ENCODE peak calls at places on chromosomes 3 and 15, in four cellular contexts. S, F, A and V are unnamed samples.

GRCh38 chr3:99579246-99579645 is 59.1 kb upstream of the COL8A1 start:
- DNase-seq in S (peak; percentile 84), F (no peak), A (no peak), V (peak; percentile 79)

GRCh38 chr3:47850062-47850802 is 47.3 kb downstream of the DHX30 start:
- DNase-seq in S (peak; percentile 26), F (no peak), A (no peak), V (peak; percentile 31)

GRCh38 chr15:34865531-34865930 is 70.2 kb upstream of the ACTC1 start:
- DNase-seq in S (no peak), F (no peak), A (no peak), V (no peak)

GRCh38 chr3:50122661-50123391 is 32.3 kb upstream of the SEMA3F start:
- DNase-seq in S (no peak), F (no peak), A (peak; percentile 43), V (no peak)

GRCh38 chr15:35522061-35522460 is 23.9 kb downstream of the DPH6 start:
- DNase-seq in S (peak; percentile 14), F (peak; percentile 38), A (no peak), V (no peak)

GRCh38 chr15:52466134-52466701 is 62.5 kb downstream of the MYO5A start:
- DNase-seq in S (no peak), F (peak; percentile 72), A (no peak), V (no peak)

GRCh38 chr15:70096215-70096974 is 1.3 kb downstream of the TLE3 start:
- DNase-seq in S (peak; percentile 25), F (no peak), A (no peak), V (peak; percentile 24)

GRCh38 chr3:149016669-149017541 is 25.6 kb downstream of the GYG1 start:
- DNase-seq in S (peak; percentile 84), F (no peak), A (no peak), V (peak; percentile 94)

GRCh38 chr15:38707802-38708671 is 143.4 kb upstream of the RASGRP1 start:
- DNase-seq in S (peak; percentile 63), F (peak; percentile 79), A (no peak), V (peak; percentile 80)

GRCh38 chr3:20916966-20917606 is 731.1 kb upstream of the SGO1 start:
- DNase-seq in S (no peak), F (peak; percentile 80), A (no peak), V (no peak)

GRCh38 chr3:60055765-60056164 is 1005.9 kb upstream of the CFAP20DC start:
- DNase-seq in S (peak; percentile 48), F (no peak), A (no peak), V (no peak)

DNA sequence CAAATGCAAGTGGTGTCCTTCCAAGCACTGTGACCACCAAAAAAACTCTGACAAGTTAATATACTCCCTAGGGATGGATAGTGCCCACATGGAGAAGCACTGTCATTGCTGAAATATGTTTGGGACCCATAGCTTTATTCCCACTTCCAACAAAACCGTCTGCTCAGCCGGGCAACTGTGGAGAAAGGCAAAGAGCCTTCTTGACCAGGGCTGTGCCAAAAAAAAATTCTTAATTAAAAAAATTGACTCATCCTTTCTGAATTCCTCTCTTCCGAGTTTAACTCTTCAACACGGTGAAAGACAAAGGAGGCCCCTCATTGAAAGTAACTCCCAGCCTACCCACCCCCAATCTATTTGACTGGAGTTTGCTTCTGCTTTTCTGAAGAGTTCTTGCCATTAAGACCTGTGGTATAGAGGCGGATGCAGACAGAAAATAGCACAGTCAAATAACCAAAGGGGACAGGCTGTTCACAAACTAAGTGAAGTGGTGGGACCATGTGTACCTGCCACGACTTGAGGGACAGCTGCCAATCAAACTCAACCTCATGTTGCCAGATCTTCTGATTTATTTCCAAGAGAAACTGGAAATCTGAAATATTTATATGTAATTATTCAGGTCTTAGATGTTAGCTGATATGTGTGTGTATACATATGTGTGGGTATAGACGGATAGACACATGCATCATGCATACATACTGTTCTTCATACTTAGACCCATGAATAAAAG is 135.4 kb upstream of the PFN2 start:
- DNase-seq in S (no peak), F (no peak), A (no peak), V (peak; percentile 72)
- H3K4me3 ChIP-seq in S (no peak overlapping the region), F (no peak overlapping the region), A (no peak overlapping the region), V (no peak overlapping the region)

GRCh38 chr15:90151989-90152645 is 49.0 kb upstream of the SEMA4B start:
- DNase-seq in S (no peak), F (peak; percentile 88), A (no peak), V (no peak)
- H3K4me3 ChIP-seq in S (no peak overlapping the region), F (no peak overlapping the region), A (no peak overlapping the region), V (no peak overlapping the region)

DNA sequence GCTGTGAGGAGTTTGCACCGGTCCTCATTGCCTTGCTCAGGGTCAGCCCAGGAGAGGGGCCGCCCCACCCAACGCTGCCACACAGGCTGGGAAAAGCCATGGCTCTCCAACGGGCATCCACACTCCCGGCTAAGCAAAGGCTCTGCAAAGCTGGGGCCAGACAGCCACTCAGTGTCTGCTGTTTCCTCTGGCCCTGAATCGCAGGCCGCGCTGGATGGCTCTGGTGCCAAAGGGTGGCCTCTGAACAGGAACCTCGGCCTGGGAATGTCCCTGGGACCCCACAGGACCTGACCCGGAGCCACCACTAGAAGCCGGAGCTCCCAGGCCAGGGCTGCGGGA is 42.9 kb downstream of the RPN1 start:
- DNase-seq in S (no peak), F (no peak), A (no peak), V (no peak)
- H3K4me3 ChIP-seq in S (peak overlapping the region; percentile 58), F (no peak overlapping the region), A (peak overlapping the region; percentile 53), V (peak overlapping the region; percentile 72)

GRCh38 chr3:151999936-152000335 is 126.5 kb downstream of the SUCNR1 start:
- DNase-seq in S (no peak), F (no peak), A (no peak), V (peak; percentile 28)

DNA sequence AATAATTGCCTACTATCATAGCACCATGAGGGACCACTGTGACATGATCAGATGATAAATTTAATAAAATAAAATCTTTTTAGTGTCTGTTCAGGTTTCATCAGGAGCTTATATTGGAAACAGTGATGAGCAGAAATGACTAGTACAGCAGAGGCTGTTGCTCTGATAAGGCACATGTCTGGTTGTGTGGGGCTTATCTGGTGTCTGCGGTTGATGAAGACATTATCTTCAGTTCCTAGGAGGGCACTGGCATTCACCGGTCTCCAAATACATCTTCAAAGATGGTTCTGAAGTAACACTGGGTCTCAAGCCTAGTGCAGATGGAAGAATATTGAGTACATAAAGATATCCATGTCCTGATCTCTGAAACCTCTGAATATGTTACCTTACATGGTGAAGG is 125.3 kb downstream of the SUCNR1 start:
- DNase-seq in S (no peak), F (no peak), A (no peak), V (no peak)
- H3K4me3 ChIP-seq in S (no peak overlapping the region), F (no peak overlapping the region), A (no peak overlapping the region), V (no peak overlapping the region)

DNA sequence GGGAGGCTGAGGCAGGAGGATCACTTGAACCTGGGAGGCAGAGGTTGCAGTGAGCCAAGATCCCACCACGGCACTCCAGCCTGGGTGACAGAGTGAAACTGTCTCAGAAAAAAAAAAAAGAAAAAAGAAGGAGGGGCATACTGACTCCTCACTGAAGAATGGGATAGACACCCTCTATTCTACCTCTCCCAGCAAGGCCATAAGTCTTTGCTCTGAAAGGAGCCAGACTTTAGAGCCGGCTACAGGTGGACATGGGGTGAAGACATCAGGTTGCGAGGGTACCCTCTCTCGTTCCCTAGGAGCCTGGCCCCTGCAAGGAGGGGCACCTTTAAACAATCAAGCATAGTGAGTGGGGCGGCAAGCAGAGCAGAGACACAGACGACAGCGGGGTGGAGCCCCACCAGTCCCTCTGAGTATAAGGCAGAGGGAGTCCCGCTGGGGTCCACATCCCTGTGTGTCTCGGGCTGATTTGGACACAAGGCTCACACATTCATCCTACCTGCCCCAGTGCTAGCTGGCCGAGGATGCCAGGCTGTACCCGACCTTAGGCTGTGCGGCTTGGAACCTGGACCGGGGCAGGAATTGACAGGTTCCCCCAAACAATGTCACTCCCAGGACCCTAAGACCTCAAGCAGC is 1.1 kb downstream of the GRAMD2A start:
- DNase-seq in S (no peak), F (no peak), A (no peak), V (no peak)
- H3K4me3 ChIP-seq in S (no peak overlapping the region), F (peak overlapping the region; percentile 69), A (no peak overlapping the region), V (no peak overlapping the region)

GRCh38 chr15:58738051-58738707 is 11.3 kb downstream of the ADAM10 start:
- DNase-seq in S (no peak), F (no peak), A (no peak), V (peak; percentile 44)

GRCh38 chr15:58734859-58735258 is 14.6 kb downstream of the ADAM10 start:
- DNase-seq in S (no peak), F (no peak), A (no peak), V (no peak)

GRCh38 chr15:58737298-58737697 is 12.2 kb downstream of the ADAM10 start:
- DNase-seq in S (no peak), F (no peak), A (no peak), V (no peak)

GRCh38 chr15:58732620-58733363 is 16.7 kb downstream of the ADAM10 start:
- DNase-seq in S (no peak), F (no peak), A (no peak), V (no peak)

DNA sequence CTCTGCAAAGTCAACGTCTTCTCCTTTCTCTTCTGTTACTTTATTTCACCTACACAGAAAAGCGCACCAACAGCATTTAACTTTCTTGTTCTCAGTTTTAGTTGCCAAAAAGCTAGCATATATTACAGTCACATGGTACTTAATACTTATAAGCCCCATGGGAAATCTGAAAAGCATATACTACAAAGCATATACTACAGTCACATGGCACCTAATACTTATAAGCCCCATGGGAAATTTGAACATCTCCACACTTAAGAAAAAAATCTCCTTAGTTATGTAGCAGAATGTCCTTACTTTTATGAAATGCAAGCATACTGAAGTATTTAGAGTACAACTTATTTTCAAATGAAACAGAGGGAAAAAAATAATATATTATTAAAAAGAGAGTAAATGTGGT is 13.3 kb downstream of the ADAM10 start:
- DNase-seq in S (no peak), F (no peak), A (no peak), V (no peak)
- H3K4me3 ChIP-seq in S (no peak overlapping the region), F (no peak overlapping the region), A (no peak overlapping the region), V (no peak overlapping the region)

GRCh38 chr3:174051191-174051590 is 653.6 kb downstream of the NLGN1 start:
- DNase-seq in S (no peak), F (peak; percentile 47), A (no peak), V (no peak)

GRCh38 chr3:174049443-174049842 is 651.9 kb downstream of the NLGN1 start:
- DNase-seq in S (no peak), F (no peak), A (no peak), V (no peak)

GRCh38 chr3:174046311-174046710 is 648.8 kb downstream of the NLGN1 start:
- DNase-seq in S (no peak), F (no peak), A (no peak), V (no peak)
- H3K4me3 ChIP-seq in S (no peak overlapping the region), F (peak overlapping the region; percentile 25), A (no peak overlapping the region), V (no peak overlapping the region)

DNA sequence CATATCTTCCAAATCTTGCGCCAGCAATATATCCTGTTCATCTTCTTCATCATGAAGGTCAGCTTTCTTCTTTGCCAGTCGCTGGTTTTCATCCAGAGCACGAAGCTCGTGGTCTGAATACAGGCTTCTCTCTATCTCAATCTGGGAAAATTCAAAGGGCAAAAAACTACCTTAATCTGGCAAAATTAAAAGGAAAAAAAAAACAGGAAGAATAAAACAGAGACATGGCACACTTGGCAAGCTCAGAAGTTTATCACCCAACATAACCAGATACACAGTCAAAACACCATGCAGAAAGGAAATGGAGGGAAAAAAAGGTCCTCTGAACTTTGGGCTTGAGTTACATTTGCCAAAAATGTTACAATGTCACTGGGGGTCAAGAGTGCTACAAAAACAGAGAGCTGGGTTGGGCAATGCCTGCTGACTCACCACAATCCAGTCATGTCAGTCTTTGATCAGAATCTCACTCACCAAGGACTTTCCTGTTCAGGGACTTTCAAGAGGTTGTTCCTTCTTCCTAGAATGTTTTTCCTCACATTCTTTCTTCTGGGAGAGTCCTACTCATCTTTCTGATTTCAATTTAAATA is 1.5 kb downstream of the MRPL46 start:
- DNase-seq in S (peak; percentile 58), F (peak; percentile 17), A (no peak), V (peak; percentile 43)
- H3K4me3 ChIP-seq in S (no peak overlapping the region), F (peak overlapping the region; percentile 97), A (peak overlapping the region; percentile 97), V (no peak overlapping the region)